ENCODE peak calls at places on chromosomes 1 and 21, in ten cellular contexts. M, E, H, W, B, J, G, N, L and R are unnamed samples.
A peak's percentile ranks its signal among the peaks of the same experiment; 100 is the strongest.

GRCh38 chr1:36203027-36203553 is 21.2 kb upstream of the THRAP3 start:
- DNase-seq in J (no peak), E (no peak), H (no peak), W (no peak), G (no peak), M (no peak), N (no peak), B (no peak), L (no peak), R (no peak)

GRCh38 chr1:22334860-22335550 is 116.6 kb upstream of the ZBTB40 start:
- DNase-seq in B (no peak), H (no peak), J (no peak), E (no peak), M (no peak), N (no peak), G (no peak), W (no peak), L (peak; percentile 7), R (no peak)

GRCh38 chr1:244160455-244161020 is 109.5 kb downstream of the ZBTB18 start:
- DNase-seq in L (no peak), M (no peak), G (no peak), H (no peak), E (no peak), N (no peak), W (no peak), J (no peak), B (no peak), R (no peak)

GRCh38 chr1:207860531-207860930 is 50.4 kb downstream of the CD34 start:
- DNase-seq in H (no peak), L (no peak), M (no peak), W (no peak), E (no peak), B (no peak), J (no peak), N (no peak), G (no peak), R (no peak)

GRCh38 chr1:32619701-32620485 is 30.5 kb downstream of the ZBTB8OS start:
- DNase-seq in N (no peak), J (no peak), W (no peak), L (peak; percentile 40), G (no peak), B (peak; percentile 28), H (no peak), M (no peak), E (peak; percentile 33), R (peak; percentile 37)

GRCh38 chr21:28636988-28637691 is 355.5 kb downstream of the LTN1 start:
- DNase-seq in W (no peak), G (no peak), N (peak; percentile 41), B (peak; percentile 47), J (peak; percentile 92), M (no peak), E (peak; percentile 77), H (no peak), L (peak; percentile 85), R (peak; percentile 96)

GRCh38 chr1:159979257-159979656 is 25.2 kb upstream of the SLAMF9 start:
- DNase-seq in J (no peak), H (no peak), N (no peak), L (no peak), G (no peak), M (no peak), E (peak; percentile 55), W (no peak), B (no peak), R (no peak)

GRCh38 chr1:226655251-226656163 is 83.6 kb downstream of the ITPKB start:
- DNase-seq in B (no peak), L (no peak), N (no peak), J (peak; percentile 68), E (no peak), G (no peak), M (no peak), H (no peak), W (no peak), R (no peak)

GRCh38 chr1:109784551-109785252 is 21.0 kb upstream of the EPS8L3 start:
- DNase-seq in L (no peak), B (no peak), E (no peak), J (no peak), M (no peak), N (no peak), G (no peak), H (no peak), W (peak; percentile 7), R (no peak)

GRCh38 chr1:110756506-110756905 is 81.8 kb upstream of the KCNA3 start:
- DNase-seq in J (no peak), W (no peak), E (no peak), H (no peak), G (no peak), L (no peak), B (no peak), M (no peak), N (no peak), R (no peak)